ENCODE peak calls at places on chromosomes 6 and 20, in six cellular contexts. One of them, this sample, is unnamed.

GRCh38 chr6:104862456-104862855 is 2.7 kb upstream of the HACE1 start:
- DNase-seq in posterior vena cava: no peak
- DNase-seq in DMS153: no peak
- DNase-seq in NCI-H524 treated with DMSO at 0.1 percent for 48 hours: no peak
- DNase-seq in esophagus squamous epithelium: no peak
- DNase-seq in amygdala: no peak
- DNase-seq in this sample: no peak

GRCh38 chr20:31608256-31608980 is 3.3 kb downstream of the ID1 start:
- DNase-seq in posterior vena cava: peak
- DNase-seq in DMS153: peak
- DNase-seq in NCI-H524 treated with DMSO at 0.1 percent for 48 hours: peak
- DNase-seq in esophagus squamous epithelium: no peak
- DNase-seq in amygdala: peak
- DNase-seq in this sample: peak

GRCh38 chr6:146851837-146852236 is 253.1 kb downstream of the ADGB start:
- DNase-seq in posterior vena cava: no peak
- DNase-seq in DMS153: no peak
- DNase-seq in NCI-H524 treated with DMSO at 0.1 percent for 48 hours: no peak
- DNase-seq in esophagus squamous epithelium: no peak
- DNase-seq in amygdala: no peak
- DNase-seq in this sample: peak

GRCh38 chr6:166296035-166296883 is 11.9 kb downstream of the PRR18 start:
- DNase-seq in posterior vena cava: no peak
- DNase-seq in DMS153: no peak
- DNase-seq in NCI-H524 treated with DMSO at 0.1 percent for 48 hours: no peak
- DNase-seq in esophagus squamous epithelium: no peak
- DNase-seq in amygdala: no peak
- DNase-seq in this sample: no peak

GRCh38 chr6:137297887-137298286 is 78.7 kb upstream of the IFNGR1 start:
- DNase-seq in posterior vena cava: no peak
- DNase-seq in DMS153: no peak
- DNase-seq in NCI-H524 treated with DMSO at 0.1 percent for 48 hours: no peak
- DNase-seq in esophagus squamous epithelium: no peak
- DNase-seq in amygdala: no peak
- DNase-seq in this sample: no peak

GRCh38 chr6:16136536-16137450 is 7.9 kb downstream of the MYLIP start:
- DNase-seq in posterior vena cava: no peak
- DNase-seq in DMS153: no peak
- DNase-seq in NCI-H524 treated with DMSO at 0.1 percent for 48 hours: no peak
- DNase-seq in esophagus squamous epithelium: no peak
- DNase-seq in amygdala: no peak
- DNase-seq in this sample: peak

GRCh38 chr20:48371211-48371610 is 456.6 kb downstream of the PREX1 start:
- DNase-seq in posterior vena cava: no peak
- DNase-seq in DMS153: no peak
- DNase-seq in NCI-H524 treated with DMSO at 0.1 percent for 48 hours: no peak
- DNase-seq in esophagus squamous epithelium: no peak
- DNase-seq in amygdala: no peak
- DNase-seq in this sample: no peak

GRCh38 chr6:160128879-160129516 is 7.4 kb downstream of the SLC22A1 start:
- DNase-seq in posterior vena cava: no peak
- DNase-seq in DMS153: no peak
- DNase-seq in NCI-H524 treated with DMSO at 0.1 percent for 48 hours: no peak
- DNase-seq in esophagus squamous epithelium: no peak
- DNase-seq in amygdala: no peak
- DNase-seq in this sample: no peak

GRCh38 chr6:28274888-28275287 is 6.5 kb upstream of the PGBD1 start:
- DNase-seq in posterior vena cava: no peak
- DNase-seq in DMS153: no peak
- DNase-seq in NCI-H524 treated with DMSO at 0.1 percent for 48 hours: no peak
- DNase-seq in esophagus squamous epithelium: no peak
- DNase-seq in amygdala: no peak
- DNase-seq in this sample: no peak

GRCh38 chr6:21679761-21680265 is 86.3 kb downstream of the SOX4 start:
- DNase-seq in posterior vena cava: no peak
- DNase-seq in DMS153: no peak
- DNase-seq in NCI-H524 treated with DMSO at 0.1 percent for 48 hours: no peak
- DNase-seq in esophagus squamous epithelium: no peak
- DNase-seq in amygdala: no peak
- DNase-seq in this sample: peak

GRCh38 chr20:44861547-44862006 is 23.9 kb upstream of the YWHAB start:
- DNase-seq in posterior vena cava: peak
- DNase-seq in DMS153: no peak
- DNase-seq in NCI-H524 treated with DMSO at 0.1 percent for 48 hours: no peak
- DNase-seq in esophagus squamous epithelium: no peak
- DNase-seq in amygdala: no peak
- DNase-seq in this sample: peak

GRCh38 chr6:7697820-7698623 is 27.9 kb upstream of the BMP6 start:
- DNase-seq in posterior vena cava: no peak
- DNase-seq in DMS153: no peak
- DNase-seq in NCI-H524 treated with DMSO at 0.1 percent for 48 hours: no peak
- DNase-seq in esophagus squamous epithelium: no peak
- DNase-seq in amygdala: no peak
- DNase-seq in this sample: peak

GRCh38 chr20:35269055-35269781 is 8.7 kb downstream of the MMP24OS start:
- DNase-seq in posterior vena cava: peak
- DNase-seq in DMS153: peak
- DNase-seq in NCI-H524 treated with DMSO at 0.1 percent for 48 hours: no peak
- DNase-seq in esophagus squamous epithelium: no peak
- DNase-seq in amygdala: peak
- DNase-seq in this sample: peak

GRCh38 chr6:24522090-24522820 is 27.5 kb downstream of the ALDH5A1 start:
- DNase-seq in posterior vena cava: no peak
- DNase-seq in DMS153: peak
- DNase-seq in NCI-H524 treated with DMSO at 0.1 percent for 48 hours: no peak
- DNase-seq in esophagus squamous epithelium: no peak
- DNase-seq in amygdala: no peak
- DNase-seq in this sample: peak

GRCh38 chr6:92521553-92521952 is 897.8 kb downstream of the EPHA7 start:
- DNase-seq in posterior vena cava: no peak
- DNase-seq in DMS153: no peak
- DNase-seq in NCI-H524 treated with DMSO at 0.1 percent for 48 hours: no peak
- DNase-seq in esophagus squamous epithelium: no peak
- DNase-seq in amygdala: no peak
- DNase-seq in this sample: no peak

GRCh38 chr6:125957845-125958244 is 1.3 kb downstream of the HINT3 start:
- DNase-seq in posterior vena cava: no peak
- DNase-seq in DMS153: no peak
- DNase-seq in NCI-H524 treated with DMSO at 0.1 percent for 48 hours: no peak
- DNase-seq in esophagus squamous epithelium: no peak
- DNase-seq in amygdala: no peak
- DNase-seq in this sample: peak

GRCh38 chr20:45069261-45069660 is 31.7 kb downstream of the KCNS1 start:
- DNase-seq in posterior vena cava: no peak
- DNase-seq in DMS153: no peak
- DNase-seq in NCI-H524 treated with DMSO at 0.1 percent for 48 hours: no peak
- DNase-seq in esophagus squamous epithelium: no peak
- DNase-seq in amygdala: no peak
- DNase-seq in this sample: no peak

GRCh38 chr20:40493551-40493950 is 195.5 kb downstream of the MAFB start:
- DNase-seq in posterior vena cava: no peak
- DNase-seq in DMS153: no peak
- DNase-seq in NCI-H524 treated with DMSO at 0.1 percent for 48 hours: no peak
- DNase-seq in esophagus squamous epithelium: no peak
- DNase-seq in amygdala: no peak
- DNase-seq in this sample: peak

GRCh38 chr6:169289671-169290408 is 36.2 kb upstream of the THBS2 start:
- DNase-seq in posterior vena cava: peak
- DNase-seq in DMS153: no peak
- DNase-seq in NCI-H524 treated with DMSO at 0.1 percent for 48 hours: no peak
- DNase-seq in esophagus squamous epithelium: no peak
- DNase-seq in amygdala: no peak
- DNase-seq in this sample: peak

GRCh38 chr20:9838378-9839295 is at the start of gene PAK5:
- DNase-seq in posterior vena cava: no peak
- DNase-seq in DMS153: peak
- DNase-seq in NCI-H524 treated with DMSO at 0.1 percent for 48 hours: peak
- DNase-seq in esophagus squamous epithelium: no peak
- DNase-seq in amygdala: peak
- DNase-seq in this sample: no peak

GRCh38 chr6:16040282-16040974 is 88.5 kb upstream of the MYLIP start:
- DNase-seq in posterior vena cava: no peak
- DNase-seq in DMS153: no peak
- DNase-seq in NCI-H524 treated with DMSO at 0.1 percent for 48 hours: no peak
- DNase-seq in esophagus squamous epithelium: no peak
- DNase-seq in amygdala: no peak
- DNase-seq in this sample: no peak

GRCh38 chr20:2900845-2901592 is 27.7 kb downstream of the PTPRA start:
- DNase-seq in posterior vena cava: no peak
- DNase-seq in DMS153: no peak
- DNase-seq in NCI-H524 treated with DMSO at 0.1 percent for 48 hours: no peak
- DNase-seq in esophagus squamous epithelium: no peak
- DNase-seq in amygdala: no peak
- DNase-seq in this sample: no peak

GRCh38 chr20:62652894-62653305 is 10.6 kb downstream of the SLCO4A1 start:
- DNase-seq in posterior vena cava: no peak
- DNase-seq in DMS153: no peak
- DNase-seq in NCI-H524 treated with DMSO at 0.1 percent for 48 hours: no peak
- DNase-seq in esophagus squamous epithelium: no peak
- DNase-seq in amygdala: no peak
- DNase-seq in this sample: no peak

GRCh38 chr6:99348823-99349619 is 453 bp downstream of the FAXC start:
- DNase-seq in posterior vena cava: no peak
- DNase-seq in DMS153: no peak
- DNase-seq in NCI-H524 treated with DMSO at 0.1 percent for 48 hours: no peak
- DNase-seq in esophagus squamous epithelium: no peak
- DNase-seq in amygdala: peak
- DNase-seq in this sample: no peak

GRCh38 chr6:13397359-13398080 is 69.2 kb upstream of the TBC1D7 start:
- DNase-seq in posterior vena cava: no peak
- DNase-seq in DMS153: no peak
- DNase-seq in NCI-H524 treated with DMSO at 0.1 percent for 48 hours: no peak
- DNase-seq in esophagus squamous epithelium: no peak
- DNase-seq in amygdala: no peak
- DNase-seq in this sample: no peak

GRCh38 chr20:57211949-57212889 is 54.2 kb downstream of the BMP7 start:
- DNase-seq in posterior vena cava: peak
- DNase-seq in DMS153: no peak
- DNase-seq in NCI-H524 treated with DMSO at 0.1 percent for 48 hours: no peak
- DNase-seq in esophagus squamous epithelium: no peak
- DNase-seq in amygdala: no peak
- DNase-seq in this sample: peak

GRCh38 chr6:47772993-47773392 is 8.8 kb upstream of the OPN5 start:
- DNase-seq in posterior vena cava: no peak
- DNase-seq in DMS153: no peak
- DNase-seq in NCI-H524 treated with DMSO at 0.1 percent for 48 hours: no peak
- DNase-seq in esophagus squamous epithelium: no peak
- DNase-seq in amygdala: no peak
- DNase-seq in this sample: no peak

GRCh38 chr20:24785141-24785924 is 163.7 kb upstream of the CST7 start:
- DNase-seq in posterior vena cava: peak
- DNase-seq in DMS153: peak
- DNase-seq in NCI-H524 treated with DMSO at 0.1 percent for 48 hours: no peak
- DNase-seq in esophagus squamous epithelium: no peak
- DNase-seq in amygdala: no peak
- DNase-seq in this sample: peak

GRCh38 chr6:43630980-43631619 is 2.0 kb upstream of the GTPBP2 start:
- DNase-seq in posterior vena cava: peak
- DNase-seq in DMS153: no peak
- DNase-seq in NCI-H524 treated with DMSO at 0.1 percent for 48 hours: no peak
- DNase-seq in esophagus squamous epithelium: no peak
- DNase-seq in amygdala: no peak
- DNase-seq in this sample: no peak

GRCh38 chr6:142377112-142377848 is 75.5 kb downstream of the ADGRG6 start:
- DNase-seq in posterior vena cava: no peak
- DNase-seq in DMS153: no peak
- DNase-seq in NCI-H524 treated with DMSO at 0.1 percent for 48 hours: no peak
- DNase-seq in esophagus squamous epithelium: no peak
- DNase-seq in amygdala: no peak
- DNase-seq in this sample: peak

GRCh38 chr6:79630883-79631799 is at the start of gene SH3BGRL2:
- DNase-seq in posterior vena cava: peak
- DNase-seq in DMS153: peak
- DNase-seq in NCI-H524 treated with DMSO at 0.1 percent for 48 hours: no peak
- DNase-seq in esophagus squamous epithelium: no peak
- DNase-seq in amygdala: peak
- DNase-seq in this sample: peak